ENCODE peak calls at places on chromosomes 3 and 15, in four cellular contexts. X, C, Q and B are unnamed samples.
A peak's percentile ranks its signal among the peaks of the same experiment; 100 is the strongest.

GRCh38 chr3:182484682-182485081 is 308.6 kb upstream of the ATP11B start:
- DNase-seq in X (no peak), C (no peak), Q (no peak), B (no peak)

GRCh38 chr15:95557226-95558046 is 773.1 kb upstream of the NR2F2 start:
- DNase-seq in X (no peak), C (no peak), Q (no peak), B (no peak)

GRCh38 chr3:171842864-171843511 is at the start of gene TMEM212:
- DNase-seq in X (no peak), C (no peak), Q (no peak), B (no peak)

GRCh38 chr3:126523745-126524428 is at the start of gene CHST13:
- DNase-seq in X (no peak), C (peak; percentile 86), Q (peak; percentile 67), B (peak; percentile 92)

GRCh38 chr3:111548060-111548459 is 6.1 kb downstream of the CD96 start:
- DNase-seq in X (no peak), C (no peak), Q (no peak), B (no peak)

GRCh38 chr3:182626484-182627467 is 166.5 kb upstream of the ATP11B start:
- DNase-seq in X (no peak), C (no peak), Q (no peak), B (no peak)

GRCh38 chr3:4060064-4060463 is 243.1 kb upstream of the SETMAR start:
- DNase-seq in X (no peak), C (no peak), Q (no peak), B (no peak)

GRCh38 chr3:161274691-161275298 is 53.7 kb downstream of the NMD3 start:
- DNase-seq in X (no peak), C (peak; percentile 18), Q (no peak), B (no peak)

GRCh38 chr3:25448750-25449684 is 21.0 kb downstream of the RARB start:
- DNase-seq in X (no peak), C (peak; percentile 80), Q (peak; percentile 93), B (no peak)

GRCh38 chr3:155320934-155321333 is 27.5 kb upstream of the STRIT1 start:
- DNase-seq in X (no peak), C (no peak), Q (no peak), B (no peak)

GRCh38 chr3:155321418-155321817 is 27.9 kb upstream of the STRIT1 start:
- DNase-seq in X (no peak), C (no peak), Q (no peak), B (no peak)

GRCh38 chr3:155325263-155325835 is 31.9 kb upstream of the STRIT1 start:
- DNase-seq in X (no peak), C (no peak), Q (no peak), B (peak; percentile 42)

GRCh38 chr3:155326249-155326648 is 32.8 kb upstream of the STRIT1 start:
- DNase-seq in X (no peak), C (no peak), Q (no peak), B (no peak)

DNA sequence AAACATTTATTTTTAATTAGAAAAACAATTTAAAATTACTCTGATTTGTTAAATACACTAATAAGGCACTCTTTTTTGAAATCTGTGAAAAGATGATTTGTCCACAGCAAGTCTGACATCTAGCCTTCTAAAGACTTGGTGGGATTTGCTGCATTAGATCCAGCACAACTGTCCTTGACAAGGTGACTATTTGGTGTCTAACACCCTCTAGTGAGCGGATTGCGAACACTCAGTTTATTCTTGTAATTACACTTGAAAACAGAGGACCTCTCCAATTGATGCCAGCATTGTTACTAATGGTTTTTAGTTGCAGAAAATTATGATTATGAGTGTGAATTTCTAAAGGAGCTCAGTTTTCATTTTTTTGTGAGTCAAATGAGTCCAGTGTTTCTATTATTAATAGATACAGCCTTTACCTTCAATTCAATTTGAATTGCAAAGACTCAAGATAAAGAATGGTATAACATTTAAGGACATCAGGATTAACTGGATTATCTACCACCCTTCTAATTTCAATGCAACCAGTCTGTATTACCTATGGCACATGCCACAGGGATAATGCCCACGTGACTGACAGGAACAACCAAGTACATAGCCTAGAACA is 29.7 kb upstream of the STRIT1 start:
- DNase-seq in X (no peak), C (peak; percentile 10), Q (no peak), B (no peak)
- TF ChIP-seq EP300 in X (no peak), C (no peak), Q (no peak), B (no peak)

GRCh38 chr15:94232107-94232506 is 746 bp downstream of the MCTP2 start:
- DNase-seq in X (no peak), C (no peak), Q (no peak), B (no peak)
- H3K4me1 ChIP-seq in X (peaks cover 13% of the 10 kb centered on the region), C (peaks cover 31% of the 10 kb centered on the region), Q (no peaks in the 10 kb centered on the region), B (peaks cover 21% of the 10 kb centered on the region)

GRCh38 chr3:20422391-20422790 is 236.4 kb upstream of the SGO1 start:
- DNase-seq in X (no peak), C (no peak), Q (no peak), B (no peak)

GRCh38 chr3:20417390-20417789 is 231.4 kb upstream of the SGO1 start:
- DNase-seq in X (no peak), C (no peak), Q (no peak), B (no peak)
- TF ChIP-seq POLR2AphosphoS5 in X (no peak), C (no peak), Q (no peak), B (no peak)

GRCh38 chr15:52052076-52052935 is 33.3 kb downstream of the MAPK6 start:
- DNase-seq in X (no peak), C (no peak), Q (no peak), B (no peak)
- TF ChIP-seq EP300 in X (no peak), C (no peak), Q (no peak), B (no peak)

GRCh38 chr15:31349233-31350141 is 22.9 kb downstream of the KLF13 start:
- DNase-seq in X (no peak), C (no peak), Q (no peak), B (no peak)

GRCh38 chr15:31347067-31347975 is 20.7 kb downstream of the KLF13 start:
- DNase-seq in X (no peak), C (no peak), Q (no peak), B (peak; percentile 53)

GRCh38 chr15:31346367-31347066 is 19.9 kb downstream of the KLF13 start:
- DNase-seq in X (no peak), C (no peak), Q (no peak), B (peak; percentile 39)

GRCh38 chr15:31345606-31346366 is 19.2 kb downstream of the KLF13 start:
- DNase-seq in X (no peak), C (no peak), Q (no peak), B (no peak)

GRCh38 chr15:31347981-31348803 is 21.6 kb downstream of the KLF13 start:
- DNase-seq in X (no peak), C (no peak), Q (no peak), B (no peak)
- H3K4me1 ChIP-seq in X (peaks cover 100% of the 10 kb centered on the region), C (peaks cover 69% of the 10 kb centered on the region), Q (no peaks in the 10 kb centered on the region), B (peaks cover 98% of the 10 kb centered on the region)

DNA sequence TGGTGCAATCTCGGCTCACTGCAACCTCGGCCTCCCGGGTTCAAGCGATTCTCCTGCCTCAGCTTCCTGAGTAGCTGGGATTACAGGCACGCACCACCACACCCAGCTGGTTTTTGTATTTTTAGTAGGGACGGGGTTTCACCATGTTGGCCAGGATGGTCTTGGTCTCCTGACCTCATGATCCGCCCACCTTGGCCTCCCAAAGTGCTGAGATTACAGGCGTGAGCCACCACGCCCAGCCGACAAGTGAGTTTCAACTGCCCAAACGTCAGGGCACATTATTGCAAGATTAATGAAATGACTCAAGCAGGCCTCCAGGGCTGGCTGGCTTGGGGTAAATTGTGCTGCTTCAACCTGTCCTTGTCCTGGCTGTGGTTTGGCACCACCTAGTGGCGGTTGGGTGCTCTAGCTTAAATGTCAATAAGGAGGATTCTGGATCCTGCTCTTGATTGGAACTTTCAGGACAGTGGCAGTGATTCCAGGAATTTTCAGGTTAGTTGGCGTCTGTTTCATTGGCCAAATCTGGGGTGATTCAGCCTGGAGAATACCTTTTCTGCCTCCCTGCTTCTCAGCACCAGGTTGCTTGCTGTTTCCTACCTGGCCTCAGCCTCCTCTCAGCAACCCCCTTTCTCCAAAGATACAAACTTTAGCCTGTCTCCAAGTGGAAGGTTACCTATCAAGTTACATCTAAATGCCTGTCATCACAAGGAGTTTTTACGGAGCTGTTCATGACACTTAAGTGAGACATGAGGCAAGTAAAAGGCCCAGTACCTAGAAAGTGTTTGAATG is 32.4 kb upstream of the SACM1L start:
- DNase-seq in X (peak; percentile 97), C (peak; percentile 93), Q (peak; percentile 96), B (no peak)
- TF ChIP-seq POLR2AphosphoS5 in X (peak; percentile 72), C (peak; percentile 33), Q (peak; percentile 48), B (peak; percentile 71)

DNA sequence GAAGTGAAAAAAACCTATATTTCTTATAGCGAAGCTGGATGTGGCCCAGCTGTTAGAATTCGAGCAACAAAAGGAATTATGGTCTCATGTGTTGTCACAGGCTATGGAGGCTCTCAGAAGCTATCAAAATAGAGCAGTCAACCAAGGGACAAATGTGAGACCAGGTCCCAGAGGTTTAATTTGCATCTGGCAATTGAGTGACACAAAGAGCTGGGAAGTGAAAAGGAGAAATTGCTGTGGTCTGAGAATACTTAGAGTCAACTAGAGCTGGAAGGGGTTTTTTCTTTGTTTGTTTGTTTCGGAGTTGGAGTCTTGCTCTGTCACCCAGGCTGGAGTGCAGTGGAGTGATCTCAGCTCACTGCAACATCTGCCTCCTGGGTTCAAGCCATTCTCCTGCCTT is 61.3 kb upstream of the SMAD3 start:
- DNase-seq in X (peak; percentile 24), C (no peak), Q (no peak), B (no peak)
- TF ChIP-seq EP300 in X (no peak), C (no peak), Q (no peak), B (no peak)

GRCh38 chr15:41796457-41796856 is 22.2 kb downstream of the MAPKBP1 start:
- DNase-seq in X (no peak), C (no peak), Q (no peak), B (no peak)
- H3K4me1 ChIP-seq in X (peaks cover 38% of the 10 kb centered on the region), C (peaks cover under 1% of the 10 kb centered on the region), Q (no peaks in the 10 kb centered on the region), B (peaks cover 20% of the 10 kb centered on the region)

GRCh38 chr15:99571299-99571698 is 5.5 kb downstream of the MEF2A start:
- DNase-seq in X (no peak), C (no peak), Q (no peak), B (no peak)

GRCh38 chr15:99578809-99579208 is 13.0 kb downstream of the MEF2A start:
- DNase-seq in X (no peak), C (no peak), Q (no peak), B (no peak)

GRCh38 chr15:99568548-99569352 is 3.0 kb downstream of the MEF2A start:
- DNase-seq in X (no peak), C (no peak), Q (no peak), B (no peak)

GRCh38 chr15:99574502-99574901 is 8.7 kb downstream of the MEF2A start:
- DNase-seq in X (no peak), C (no peak), Q (no peak), B (no peak)

DNA sequence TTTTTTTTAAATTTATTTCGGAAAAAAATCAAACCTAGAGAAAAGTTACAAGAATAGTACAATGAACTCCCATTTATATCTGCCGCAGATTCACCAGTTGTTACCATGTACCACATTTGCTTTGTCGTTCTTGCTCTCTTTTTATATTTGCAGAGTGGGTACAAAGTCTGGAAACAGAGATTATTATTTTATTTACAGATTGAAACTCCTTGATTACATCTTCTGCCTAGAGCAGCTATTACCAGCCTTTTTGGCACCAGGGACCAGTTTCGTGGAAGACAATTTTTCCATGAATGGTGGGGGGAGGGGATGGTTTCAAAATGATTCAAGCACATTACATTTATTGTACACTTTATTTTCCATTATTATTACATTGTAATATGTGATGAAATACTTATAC is 8.3 kb downstream of the MEF2A start:
- DNase-seq in X (no peak), C (no peak), Q (no peak), B (no peak)
- TF ChIP-seq POLR2AphosphoS5 in X (no peak), C (no peak), Q (no peak), B (no peak)